ENCODE peak calls at places on chromosomes 11 and 22, in six cellular contexts. One of them, this sample, is unnamed.

GRCh38 chr22:26541167-26541819 is 29.0 kb upstream of the TFIP11 start:
- DNase-seq in left ventricle myocardium inferior: no peak
- DNase-seq in lung: no peak
- DNase-seq in heart left ventricle: no peak
- DNase-seq in psoas muscle: no peak
- DNase-seq in prostate gland: no peak
- DNase-seq in this sample: no peak

GRCh38 chr11:13183094-13183825 is 94.3 kb upstream of the BMAL1 start:
- DNase-seq in left ventricle myocardium inferior: no peak
- DNase-seq in lung: no peak
- DNase-seq in heart left ventricle: no peak
- DNase-seq in psoas muscle: no peak
- DNase-seq in prostate gland: no peak
- DNase-seq in this sample: no peak

GRCh38 chr11:20688761-20689160 is 19.4 kb downstream of the NELL1 start:
- DNase-seq in left ventricle myocardium inferior: no peak
- DNase-seq in lung: no peak
- DNase-seq in heart left ventricle: no peak
- DNase-seq in psoas muscle: no peak
- DNase-seq in prostate gland: no peak
- DNase-seq in this sample: no peak

GRCh38 chr22:47200273-47201051 is 438.0 kb downstream of the TBC1D22A start:
- DNase-seq in left ventricle myocardium inferior: no peak
- DNase-seq in lung: no peak
- DNase-seq in heart left ventricle: no peak
- DNase-seq in psoas muscle: peak; percentile 41
- DNase-seq in prostate gland: no peak
- DNase-seq in this sample: no peak

GRCh38 chr11:63489879-63490278 is 1.1 kb downstream of the PLAAT5 start:
- DNase-seq in left ventricle myocardium inferior: no peak
- DNase-seq in lung: no peak
- DNase-seq in heart left ventricle: no peak
- DNase-seq in psoas muscle: no peak
- DNase-seq in prostate gland: no peak
- DNase-seq in this sample: peak; percentile 26

GRCh38 chr11:16191212-16191851 is 165.0 kb downstream of the SOX6 start:
- DNase-seq in left ventricle myocardium inferior: no peak
- DNase-seq in lung: no peak
- DNase-seq in heart left ventricle: no peak
- DNase-seq in psoas muscle: no peak
- DNase-seq in prostate gland: no peak
- DNase-seq in this sample: no peak

GRCh38 chr11:123052884-123053721 is 8.8 kb downstream of the HSPA8 start:
- DNase-seq in left ventricle myocardium inferior: no peak
- DNase-seq in lung: no peak
- DNase-seq in heart left ventricle: no peak
- DNase-seq in psoas muscle: no peak
- DNase-seq in prostate gland: no peak
- DNase-seq in this sample: no peak

GRCh38 chr11:32092581-32093170 is 1.8 kb downstream of the RCN1 start:
- DNase-seq in left ventricle myocardium inferior: no peak
- DNase-seq in lung: no peak
- DNase-seq in heart left ventricle: no peak
- DNase-seq in psoas muscle: no peak
- DNase-seq in prostate gland: no peak
- DNase-seq in this sample: no peak

GRCh38 chr11:134866981-134867675 is 455.1 kb upstream of the B3GAT1 start:
- DNase-seq in left ventricle myocardium inferior: no peak
- DNase-seq in lung: no peak
- DNase-seq in heart left ventricle: no peak
- DNase-seq in psoas muscle: no peak
- DNase-seq in prostate gland: no peak
- DNase-seq in this sample: no peak

GRCh38 chr11:121321614-121322243 is 29.2 kb downstream of the SC5D start:
- DNase-seq in left ventricle myocardium inferior: no peak
- DNase-seq in lung: no peak
- DNase-seq in heart left ventricle: peak; percentile 33
- DNase-seq in psoas muscle: no peak
- DNase-seq in prostate gland: peak; percentile 37
- DNase-seq in this sample: peak; percentile 22

GRCh38 chr22:42116848-42117424 is 13.7 kb downstream of the CYP2D6 start:
- DNase-seq in left ventricle myocardium inferior: no peak
- DNase-seq in lung: peak; percentile 60
- DNase-seq in heart left ventricle: no peak
- DNase-seq in psoas muscle: peak; percentile 67
- DNase-seq in prostate gland: no peak
- DNase-seq in this sample: no peak

GRCh38 chr22:44692662-44693007 is 9.4 kb upstream of the PRR5 start:
- DNase-seq in left ventricle myocardium inferior: no peak
- DNase-seq in lung: no peak
- DNase-seq in heart left ventricle: no peak
- DNase-seq in psoas muscle: no peak
- DNase-seq in prostate gland: no peak
- DNase-seq in this sample: no peak

GRCh38 chr11:11491589-11491988 is 130.2 kb downstream of the GALNT18 start:
- DNase-seq in left ventricle myocardium inferior: no peak
- DNase-seq in lung: no peak
- DNase-seq in heart left ventricle: no peak
- DNase-seq in psoas muscle: no peak
- DNase-seq in prostate gland: no peak
- DNase-seq in this sample: no peak

GRCh38 chr11:112477152-112477928 is 216.7 kb upstream of the PLET1 start:
- DNase-seq in left ventricle myocardium inferior: no peak
- DNase-seq in lung: no peak
- DNase-seq in heart left ventricle: no peak
- DNase-seq in psoas muscle: no peak
- DNase-seq in prostate gland: no peak
- DNase-seq in this sample: no peak

GRCh38 chr11:61353109-61354067 is 8.3 kb downstream of the CYB561A3 start:
- DNase-seq in left ventricle myocardium inferior: no peak
- DNase-seq in lung: no peak
- DNase-seq in heart left ventricle: peak; percentile 6
- DNase-seq in psoas muscle: no peak
- DNase-seq in prostate gland: no peak
- DNase-seq in this sample: no peak

GRCh38 chr11:73236879-73237278 is 18.8 kb downstream of the P2RY2 start:
- DNase-seq in left ventricle myocardium inferior: peak; percentile 51
- DNase-seq in lung: peak; percentile 63
- DNase-seq in heart left ventricle: peak; percentile 75
- DNase-seq in psoas muscle: peak; percentile 84
- DNase-seq in prostate gland: no peak
- DNase-seq in this sample: peak; percentile 71

GRCh38 chr11:110891411-110891810 is 179.2 kb upstream of the ARHGAP20 start:
- DNase-seq in left ventricle myocardium inferior: no peak
- DNase-seq in lung: no peak
- DNase-seq in heart left ventricle: no peak
- DNase-seq in psoas muscle: no peak
- DNase-seq in prostate gland: no peak
- DNase-seq in this sample: no peak

GRCh38 chr11:80925291-80925690 is 1484.5 kb upstream of the TENM4 start:
- DNase-seq in left ventricle myocardium inferior: no peak
- DNase-seq in lung: no peak
- DNase-seq in heart left ventricle: no peak
- DNase-seq in psoas muscle: no peak
- DNase-seq in prostate gland: no peak
- DNase-seq in this sample: no peak

GRCh38 chr11:60367009-60367408 is 11.3 kb upstream of the MS4A7 start:
- DNase-seq in left ventricle myocardium inferior: no peak
- DNase-seq in lung: no peak
- DNase-seq in heart left ventricle: no peak
- DNase-seq in psoas muscle: no peak
- DNase-seq in prostate gland: no peak
- DNase-seq in this sample: no peak

GRCh38 chr11:117941163-117941707 is 12.0 kb upstream of the TMPRSS13 start:
- DNase-seq in left ventricle myocardium inferior: no peak
- DNase-seq in lung: peak; percentile 25
- DNase-seq in heart left ventricle: no peak
- DNase-seq in psoas muscle: no peak
- DNase-seq in prostate gland: no peak
- DNase-seq in this sample: peak; percentile 39
- TF ChIP-seq CTCF in left ventricle myocardium inferior: no peak
- TF ChIP-seq CTCF in lung: no peak
- TF ChIP-seq CTCF in heart left ventricle: no peak
- TF ChIP-seq CTCF in psoas muscle: no peak
- TF ChIP-seq CTCF in prostate gland: no peak
- TF ChIP-seq CTCF in this sample: no peak

GRCh38 chr22:21640810-21641209 is 1.3 kb upstream of the SDF2L1 start:
- DNase-seq in left ventricle myocardium inferior: no peak
- DNase-seq in lung: no peak
- DNase-seq in heart left ventricle: no peak
- DNase-seq in psoas muscle: no peak
- DNase-seq in prostate gland: no peak
- DNase-seq in this sample: no peak
- H3K27ac ChIP-seq in left ventricle myocardium inferior: no peak overlapping the region
- H3K27ac ChIP-seq in lung: no peak overlapping the region
- H3K27ac ChIP-seq in heart left ventricle: no peak overlapping the region
- H3K27ac ChIP-seq in psoas muscle: no peak overlapping the region
- H3K27ac ChIP-seq in prostate gland: no peak overlapping the region
- H3K27ac ChIP-seq in this sample: no peak overlapping the region

DNA sequence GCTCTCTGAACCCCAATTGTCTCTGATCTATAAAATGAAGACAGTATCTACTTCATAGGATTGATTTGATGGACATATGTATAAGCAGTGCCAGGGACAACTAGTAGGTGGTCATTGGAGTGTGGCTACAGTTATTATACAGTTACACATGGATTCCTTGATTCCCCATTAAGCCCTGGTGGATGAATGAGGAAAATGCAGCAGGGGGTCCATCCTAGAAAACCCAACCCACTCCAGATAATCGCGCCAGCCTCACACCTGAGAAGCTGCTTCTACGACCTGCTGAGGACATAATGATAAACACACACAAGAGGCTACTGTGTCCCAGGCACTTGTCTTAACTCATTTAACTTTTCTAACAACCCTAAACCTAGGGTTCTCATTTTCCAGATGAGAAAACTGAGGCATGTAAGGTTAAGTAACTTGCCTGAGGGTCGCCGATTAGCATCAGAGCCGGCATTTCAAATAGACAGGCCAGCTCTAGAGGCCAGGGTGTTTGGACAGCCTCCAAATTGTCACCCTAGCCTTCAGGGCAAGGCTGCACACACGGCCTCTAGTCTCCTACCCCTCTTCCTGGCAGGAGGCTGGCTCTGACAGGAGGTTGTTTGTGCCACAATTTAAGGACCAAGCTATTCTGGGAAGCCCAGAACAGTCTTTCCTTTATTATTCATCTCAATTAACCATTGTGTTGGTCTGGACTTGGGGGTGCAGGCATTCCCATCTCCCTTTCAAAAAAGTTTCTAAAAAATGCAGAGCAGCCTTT is 3.8 kb upstream of the C11orf91 start:
- DNase-seq in left ventricle myocardium inferior: no peak
- DNase-seq in lung: no peak
- DNase-seq in heart left ventricle: no peak
- DNase-seq in psoas muscle: no peak
- DNase-seq in prostate gland: no peak
- DNase-seq in this sample: no peak
- H3K4me1 ChIP-seq in left ventricle myocardium inferior: peaks cover 97% of the 10 kb centered on the region
- H3K4me1 ChIP-seq in lung: peaks cover 58% of the 10 kb centered on the region
- H3K4me1 ChIP-seq in heart left ventricle: peaks cover 89% of the 10 kb centered on the region
- H3K4me1 ChIP-seq in psoas muscle: peaks cover 85% of the 10 kb centered on the region
- H3K4me1 ChIP-seq in prostate gland: peaks cover 6% of the 10 kb centered on the region
- H3K4me1 ChIP-seq in this sample: peaks cover 42% of the 10 kb centered on the region

DNA sequence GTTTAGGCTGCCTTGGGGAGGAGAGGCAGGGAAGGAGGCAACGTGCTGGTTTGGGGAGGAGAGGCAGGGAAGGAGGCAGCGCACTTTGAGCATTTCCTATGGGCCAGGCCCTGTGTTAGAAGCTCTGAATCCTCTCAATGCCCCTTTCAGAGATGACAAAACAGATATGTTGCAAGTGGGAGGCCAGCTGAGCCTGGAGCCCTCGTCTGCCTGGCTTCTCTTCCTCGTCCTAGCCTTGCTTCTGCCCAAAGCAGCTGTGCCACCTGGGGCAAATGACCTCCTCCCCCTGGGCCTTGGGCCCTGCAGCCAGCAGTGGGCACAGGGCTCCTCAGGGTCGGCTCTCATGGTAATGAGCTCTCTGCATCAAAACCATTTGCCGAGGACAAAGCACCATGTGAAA is 15.3 kb upstream of the LRRC32 start:
- DNase-seq in left ventricle myocardium inferior: no peak
- DNase-seq in lung: no peak
- DNase-seq in heart left ventricle: no peak
- DNase-seq in psoas muscle: no peak
- DNase-seq in prostate gland: no peak
- DNase-seq in this sample: no peak
- TF ChIP-seq CTCF in left ventricle myocardium inferior: no peak
- TF ChIP-seq CTCF in lung: no peak
- TF ChIP-seq CTCF in heart left ventricle: no peak
- TF ChIP-seq CTCF in psoas muscle: no peak
- TF ChIP-seq CTCF in prostate gland: no peak
- TF ChIP-seq CTCF in this sample: no peak

GRCh38 chr11:47516155-47516554 is 36.8 kb downstream of the CELF1 start:
- DNase-seq in left ventricle myocardium inferior: no peak
- DNase-seq in lung: no peak
- DNase-seq in heart left ventricle: no peak
- DNase-seq in psoas muscle: no peak
- DNase-seq in prostate gland: no peak
- DNase-seq in this sample: no peak

GRCh38 chr11:47514825-47515647 is 37.9 kb downstream of the CELF1 start:
- DNase-seq in left ventricle myocardium inferior: no peak
- DNase-seq in lung: no peak
- DNase-seq in heart left ventricle: no peak
- DNase-seq in psoas muscle: no peak
- DNase-seq in prostate gland: no peak
- DNase-seq in this sample: no peak

GRCh38 chr11:47512701-47513100 is 40.2 kb downstream of the CELF1 start:
- DNase-seq in left ventricle myocardium inferior: no peak
- DNase-seq in lung: no peak
- DNase-seq in heart left ventricle: no peak
- DNase-seq in psoas muscle: no peak
- DNase-seq in prostate gland: no peak
- DNase-seq in this sample: no peak

GRCh38 chr11:47518212-47518959 is 34.5 kb downstream of the CELF1 start:
- DNase-seq in left ventricle myocardium inferior: no peak
- DNase-seq in lung: no peak
- DNase-seq in heart left ventricle: no peak
- DNase-seq in psoas muscle: no peak
- DNase-seq in prostate gland: no peak
- DNase-seq in this sample: no peak

GRCh38 chr11:47516984-47517853 is 35.7 kb downstream of the CELF1 start:
- DNase-seq in left ventricle myocardium inferior: no peak
- DNase-seq in lung: no peak
- DNase-seq in heart left ventricle: no peak
- DNase-seq in psoas muscle: no peak
- DNase-seq in prostate gland: no peak
- DNase-seq in this sample: no peak
- H3K27ac ChIP-seq in left ventricle myocardium inferior: no peak overlapping the region
- H3K27ac ChIP-seq in lung: no peak overlapping the region
- H3K27ac ChIP-seq in heart left ventricle: peak overlapping the region; percentile 11
- H3K27ac ChIP-seq in psoas muscle: peak overlapping the region; percentile 76
- H3K27ac ChIP-seq in prostate gland: no peak overlapping the region
- H3K27ac ChIP-seq in this sample: no peak overlapping the region